ENCODE peak calls at places on chromosomes 4 and X, in ten cellular contexts. Y is tibial nerve, Z is lower lobe of right lung, C is GM23338, L is aorta, R is HCT116, Q is neural progenitor cell, J is gastrocnemius medialis, P is pancreas, W is right lobe of liver. D is an unnamed sample.

GRCh38 chr4:152633118-152633517 is 46.7 kb downstream of the TMEM154 start:
- DNase-seq in Y (no peak), Z (no peak), C (peak; percentile 37), L (no peak), R (no peak), Q (no peak), J (no peak), P (no peak), W (no peak), D (no peak)

GRCh38 chr4:54986095-54986846 is 139.1 kb downstream of the KDR start:
- DNase-seq in Y (no peak), Z (no peak), C (peak; percentile 83), L (peak; percentile 42), R (no peak), Q (peak; percentile 63), J (no peak), P (no peak), W (no peak), D (no peak)

GRCh38 chrX:130097507-130098201 is 12.6 kb downstream of the ELF4 start:
- DNase-seq in Y (no peak), Z (peak; percentile 69), C (no peak), L (no peak), R (no peak), Q (no peak), J (no peak), P (no peak), W (no peak), D (no peak)

GRCh38 chrX:132480581-132481203 is 8.1 kb downstream of the MBNL3 start:
- DNase-seq in Y (no peak), Z (peak; percentile 50), C (no peak), L (no peak), R (no peak), Q (no peak), J (no peak), P (peak; percentile 44), W (peak; percentile 29), D (peak; percentile 85)

GRCh38 chr4:1323635-1324442 is 23.2 kb upstream of the UVSSA start:
- DNase-seq in Y (no peak), Z (no peak), C (no peak), L (peak; percentile 73), R (peak; percentile 63), Q (no peak), J (no peak), P (no peak), W (peak; percentile 11), D (no peak)

GRCh38 chrX:132732236-132732635 is 226.2 kb downstream of the HS6ST2 start:
- DNase-seq in Y (no peak), Z (no peak), C (no peak), L (no peak), R (no peak), Q (no peak), J (no peak), P (no peak), W (no peak), D (no peak)

GRCh38 chr4:1315306-1315705 is 25.6 kb downstream of the MAEA start:
- DNase-seq in Y (no peak), Z (no peak), C (no peak), L (no peak), R (no peak), Q (no peak), J (no peak), P (no peak), W (no peak), D (no peak)

GRCh38 chr4:105186701-105187158 is 40.1 kb downstream of the TET2 start:
- DNase-seq in Y (no peak), Z (no peak), C (no peak), L (no peak), R (no peak), Q (no peak), J (no peak), P (no peak), W (no peak), D (no peak)

GRCh38 chr4:111689214-111689613 is 456.0 kb upstream of the FAM241A start:
- DNase-seq in Y (peak; percentile 66), Z (no peak), C (no peak), L (no peak), R (no peak), Q (no peak), J (peak; percentile 13), P (peak; percentile 62), W (no peak), D (no peak)

GRCh38 chr4:985123-985830 is 1.6 kb upstream of the IDUA start:
- DNase-seq in Y (peak; percentile 38), Z (peak; percentile 90), C (peak; percentile 88), L (no peak), R (no peak), Q (peak; percentile 82), J (peak; percentile 28), P (peak; percentile 79), W (peak; percentile 87), D (no peak)

GRCh38 chrX:33205321-33205720 is 6.0 kb downstream of the DMD start:
- DNase-seq in Y (no peak), Z (no peak), C (no peak), L (no peak), R (no peak), Q (no peak), J (no peak), P (no peak), W (no peak), D (no peak)

GRCh38 chr4:147418206-147418605 is 62.7 kb upstream of the EDNRA start:
- DNase-seq in Y (no peak), Z (no peak), C (no peak), L (no peak), R (no peak), Q (no peak), J (no peak), P (no peak), W (no peak), D (no peak)

GRCh38 chrX:72045552-72046277 is 86.0 kb downstream of the RTL5 start:
- DNase-seq in Y (no peak), Z (no peak), C (peak; percentile 82), L (no peak), R (no peak), Q (peak; percentile 15), J (no peak), P (no peak), W (no peak), D (no peak)

GRCh38 chrX:118603981-118604380 is 108.4 kb downstream of the DOCK11 start:
- DNase-seq in Y (peak; percentile 25), Z (no peak), C (peak; percentile 69), L (no peak), R (peak; percentile 46), Q (peak; percentile 64), J (peak; percentile 3), P (peak; percentile 50), W (no peak), D (peak; percentile 86)

GRCh38 chrX:25968920-25969319 is 169.2 kb upstream of the MAGEB18 start:
- DNase-seq in Y (no peak), Z (no peak), C (peak; percentile 76), L (peak; percentile 47), R (no peak), Q (peak; percentile 55), J (no peak), P (peak; percentile 60), W (no peak), D (peak; percentile 75)

GRCh38 chr4:6242271-6243029 is 27.2 kb upstream of the WFS1 start:
- DNase-seq in Y (no peak), Z (peak; percentile 12), C (no peak), L (peak; percentile 25), R (no peak), Q (no peak), J (no peak), P (no peak), W (no peak), D (no peak)

GRCh38 chr4:118842055-118842454 is 6.1 kb upstream of the SEC24D start:
- DNase-seq in Y (no peak), Z (no peak), C (no peak), L (no peak), R (peak; percentile 68), Q (no peak), J (no peak), P (no peak), W (no peak), D (no peak)

GRCh38 chrX:132375941-132376340 is 112.9 kb downstream of the MBNL3 start:
- DNase-seq in Y (no peak), Z (no peak), C (peak; percentile 35), L (no peak), R (no peak), Q (peak; percentile 5), J (no peak), P (no peak), W (no peak), D (peak; percentile 45)

GRCh38 chrX:9182041-9182440 is 148.1 kb upstream of the FAM9B start:
- DNase-seq in Y (no peak), Z (no peak), C (no peak), L (no peak), R (no peak), Q (no peak), J (no peak), P (no peak), W (no peak), D (no peak)

GRCh38 chr4:185312699-185313098 is 83.0 kb downstream of the LRP2BP start:
- DNase-seq in Y (no peak), Z (no peak), C (no peak), L (no peak), R (no peak), Q (no peak), J (no peak), P (no peak), W (no peak), D (no peak)
- H3K4me1 ChIP-seq in Y (no peaks in the 10 kb centered on the region), Z (no peaks in the 10 kb centered on the region), C (peaks cover 3% of the 10 kb centered on the region), L (no peaks in the 10 kb centered on the region), R (peaks cover under 1% of the 10 kb centered on the region), Q (peaks cover 9% of the 10 kb centered on the region), J (no peaks in the 10 kb centered on the region), P (no peaks in the 10 kb centered on the region), W (no peaks in the 10 kb centered on the region), D (peaks cover 13% of the 10 kb centered on the region)

DNA sequence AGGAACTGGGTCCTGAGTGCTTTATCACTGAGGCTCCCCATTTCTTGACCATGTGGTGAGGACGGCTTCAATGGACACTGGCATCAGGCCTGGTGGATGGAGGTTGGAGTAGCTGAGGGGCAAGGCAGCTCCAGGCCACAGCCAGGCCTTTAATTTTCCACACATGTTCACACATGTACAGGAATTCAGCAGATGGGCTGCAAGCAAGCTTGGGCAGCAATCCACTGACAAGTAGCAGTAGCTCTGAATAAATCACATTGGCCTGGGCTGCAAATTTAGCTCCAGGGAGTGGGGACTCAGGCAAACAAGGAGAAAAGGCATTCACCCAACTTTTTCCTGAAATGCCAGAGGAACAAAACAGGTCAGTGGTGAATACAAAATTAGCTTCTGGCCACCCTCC is 107.8 kb upstream of the SCML1 start:
- DNase-seq in Y (no peak), Z (no peak), C (no peak), L (no peak), R (no peak), Q (no peak), J (no peak), P (no peak), W (no peak), D (no peak)
- H3K4me1 ChIP-seq in Y (no peaks in the 10 kb centered on the region), Z (no peaks in the 10 kb centered on the region), C (peaks cover 8% of the 10 kb centered on the region), L (no peaks in the 10 kb centered on the region), R (no peaks in the 10 kb centered on the region), Q (peaks cover 4% of the 10 kb centered on the region), J (no peaks in the 10 kb centered on the region), P (no peaks in the 10 kb centered on the region), W (no peaks in the 10 kb centered on the region), D (no peaks in the 10 kb centered on the region)

GRCh38 chrX:2705036-2705435 is 13.9 kb downstream of the CD99 start:
- DNase-seq in Y (peak; percentile 43), Z (no peak), C (no peak), L (no peak), R (no peak), Q (no peak), J (peak; percentile 66), P (no peak), W (no peak), D (peak; percentile 27)
- H3K4me1 ChIP-seq in Y (no peaks in the 10 kb centered on the region), Z (peaks cover 84% of the 10 kb centered on the region), C (peaks cover 28% of the 10 kb centered on the region), L (no peaks in the 10 kb centered on the region), R (peaks cover 8% of the 10 kb centered on the region), Q (peaks cover 12% of the 10 kb centered on the region), J (peaks cover 86% of the 10 kb centered on the region), P (no peaks in the 10 kb centered on the region), W (peaks cover 2% of the 10 kb centered on the region), D (peaks cover 58% of the 10 kb centered on the region)

GRCh38 chr4:73872331-73873108 is 3.3 kb downstream of the CXCL1 start:
- DNase-seq in Y (no peak), Z (no peak), C (no peak), L (no peak), R (no peak), Q (no peak), J (no peak), P (no peak), W (no peak), D (no peak)
- H3K4me1 ChIP-seq in Y (no peaks in the 10 kb centered on the region), Z (peaks cover 22% of the 10 kb centered on the region), C (peaks cover 18% of the 10 kb centered on the region), L (no peaks in the 10 kb centered on the region), R (no peaks in the 10 kb centered on the region), Q (no peaks in the 10 kb centered on the region), J (no peaks in the 10 kb centered on the region), P (no peaks in the 10 kb centered on the region), W (no peaks in the 10 kb centered on the region), D (no peaks in the 10 kb centered on the region)